ENCODE peak calls at places on chromosome 4, in ten cellular contexts. J is tibial nerve; U is breast epithelium; A is uterus; Q is fibroblast of lung; Z is IMR-90; P is ovary; W is tibial artery; M is CD8-positive, alpha-beta T cell; G is PC-3. S is an unnamed sample.
A peak's percentile ranks its signal among the peaks of the same experiment; 100 is the strongest.

GRCh38 chr4:153465922-153466636 is at the start of gene TMEM131L:
- DNase-seq in A (peak; percentile 61), W (peak; percentile 67), U (no peak), M (peak; percentile 61), P (peak; percentile 55), G (peak; percentile 53), Q (peak; percentile 64), J (peak; percentile 60), Z (peak; percentile 52), S (peak; percentile 60)

GRCh38 chr4:41207330-41207831 is 7.0 kb downstream of the APBB2 start:
- DNase-seq in Q (peak; percentile 44), W (no peak), Z (no peak), A (peak; percentile 26), M (no peak), P (no peak), J (peak; percentile 27), G (no peak), U (no peak), S (peak; percentile 40)

GRCh38 chr4:125704726-125705125 is 390.0 kb downstream of the FAT4 start:
- DNase-seq in M (no peak), Q (peak; percentile 57), Z (peak; percentile 37), U (no peak), J (no peak), A (no peak), G (peak; percentile 12), P (no peak), W (no peak), S (no peak)

GRCh38 chr4:7134737-7135388 is 57.5 kb upstream of the SORCS2 start:
- DNase-seq in P (peak; percentile 85), M (no peak), Z (peak; percentile 84), W (peak; percentile 73), G (peak; percentile 50), Q (peak; percentile 94), U (no peak), A (peak; percentile 77), J (peak; percentile 76), S (no peak)

GRCh38 chr4:180261346-180261745 is 1981.9 kb upstream of the TENM3 start:
- DNase-seq in P (no peak), J (no peak), G (no peak), Q (no peak), Z (no peak), W (no peak), M (no peak), A (no peak), U (no peak), S (no peak)

GRCh38 chr4:138162259-138162658 is 79.9 kb downstream of the SLC7A11 start:
- DNase-seq in Q (no peak), W (no peak), Z (no peak), U (no peak), M (no peak), P (no peak), J (no peak), A (no peak), G (no peak), S (no peak)

GRCh38 chr4:3531306-3531886 is 826 bp downstream of the LRPAP1 start:
- DNase-seq in Q (peak; percentile 8), M (no peak), Z (no peak), G (no peak), W (no peak), A (no peak), P (no peak), J (no peak), U (no peak), S (no peak)

GRCh38 chr4:54063737-54064316 is 578 bp downstream of the CHIC2 start:
- DNase-seq in A (peak; percentile 39), U (peak; percentile 55), M (peak; percentile 20), J (peak; percentile 30), Q (peak; percentile 36), G (peak; percentile 27), Z (no peak), P (peak; percentile 45), W (peak; percentile 41), S (peak; percentile 27)

GRCh38 chr4:165404080-165404479 is 25.3 kb downstream of the CPE start:
- DNase-seq in G (no peak), U (no peak), Q (no peak), P (no peak), M (no peak), W (no peak), A (no peak), J (no peak), Z (no peak), S (no peak)

GRCh38 chr4:8882239-8882638 is 10.6 kb upstream of the HMX1 start:
- DNase-seq in Q (no peak), Z (no peak), M (no peak), U (no peak), J (no peak), W (no peak), P (no peak), A (no peak), G (no peak), S (no peak)

GRCh38 chr4:77156912-77157858 is at the start of gene CCNG2:
- DNase-seq in J (peak; percentile 90), Q (peak; percentile 97), P (peak; percentile 90), M (peak; percentile 35), A (peak; percentile 91), W (peak; percentile 89), G (peak; percentile 68), Z (peak; percentile 94), U (peak; percentile 85), S (peak; percentile 90)

GRCh38 chr4:108188770-108189169 is 20.0 kb upstream of the LEF1 start:
- DNase-seq in W (no peak), P (no peak), A (no peak), G (no peak), Q (no peak), Z (no peak), U (no peak), J (no peak), M (no peak), S (no peak)

GRCh38 chr4:49063670-49064069 is 77.6 kb downstream of the CWH43 start:
- DNase-seq in W (no peak), Q (no peak), A (no peak), J (no peak), M (no peak), P (no peak), Z (peak; percentile 2), G (no peak), U (no peak), S (no peak)

GRCh38 chr4:89590102-89590501 is 246.9 kb downstream of the SNCA start:
- DNase-seq in U (no peak), P (no peak), J (no peak), G (no peak), M (no peak), Z (no peak), W (no peak), A (no peak), Q (no peak), S (no peak)

GRCh38 chr4:45004326-45004725 is 278.0 kb upstream of the GNPDA2 start:
- DNase-seq in J (no peak), M (no peak), U (no peak), G (peak; percentile 15), W (no peak), P (no peak), Z (no peak), Q (no peak), A (no peak), S (no peak)

GRCh38 chr4:45007499-45007898 is 281.1 kb upstream of the GNPDA2 start:
- DNase-seq in W (no peak), M (no peak), G (no peak), Q (no peak), U (no peak), P (no peak), Z (no peak), A (no peak), J (no peak), S (no peak)

GRCh38 chr4:45004847-45005565 is 278.6 kb upstream of the GNPDA2 start:
- DNase-seq in P (no peak), M (no peak), G (peak; percentile 73), Z (no peak), W (no peak), J (no peak), Q (peak; percentile 8), U (no peak), A (no peak), S (no peak)

GRCh38 chr4:45006078-45006477 is 279.7 kb upstream of the GNPDA2 start:
- DNase-seq in W (no peak), G (peak; percentile 83), A (no peak), Q (no peak), J (no peak), Z (no peak), U (no peak), M (no peak), P (no peak), S (no peak)
- H3K9me3 ChIP-seq in W (no peaks in the 10 kb centered on the region), G (no peaks in the 10 kb centered on the region), A (no peaks in the 10 kb centered on the region), Q (no peaks in the 10 kb centered on the region), J (no peaks in the 10 kb centered on the region), Z (peaks cover 6% of the 10 kb centered on the region), U (no peaks in the 10 kb centered on the region), M (no peaks in the 10 kb centered on the region), P (no peaks in the 10 kb centered on the region), S (no peaks in the 10 kb centered on the region)

GRCh38 chr4:75634281-75634680 is 4.0 kb upstream of the CDKL2 start:
- DNase-seq in G (peak; percentile 49), A (no peak), W (no peak), P (no peak), Q (peak; percentile 41), U (no peak), J (no peak), M (no peak), Z (no peak), S (no peak)

GRCh38 chr4:75629239-75629638 is 1.1 kb downstream of the CDKL2 start:
- DNase-seq in G (no peak), W (no peak), U (no peak), M (no peak), J (no peak), Z (no peak), P (no peak), Q (no peak), A (no peak), S (no peak)

GRCh38 chr4:75630174-75630931 is at the start of gene CDKL2:
- DNase-seq in U (peak; percentile 85), Z (no peak), G (peak; percentile 80), P (peak; percentile 78), J (peak; percentile 57), Q (peak; percentile 58), W (peak; percentile 65), M (peak; percentile 85), A (peak; percentile 78), S (peak; percentile 70)

GRCh38 chr4:75633846-75634245 is 3.5 kb upstream of the CDKL2 start:
- DNase-seq in A (no peak), P (no peak), U (no peak), Z (peak; percentile 40), W (no peak), M (no peak), Q (peak; percentile 85), G (no peak), J (no peak), S (no peak)

GRCh38 chr4:75630932-75631320 is 598 bp upstream of the CDKL2 start:
- DNase-seq in P (no peak), Q (no peak), A (no peak), G (no peak), Z (no peak), J (no peak), W (no peak), M (no peak), U (no peak), S (no peak)
- H3K27ac ChIP-seq in P (no peak overlapping the region), Q (no peak overlapping the region), A (peak overlapping the region; percentile 40), G (no peak overlapping the region), Z (no peak overlapping the region), J (no peak overlapping the region), W (peak overlapping the region; percentile 42), M (peak overlapping the region; percentile 56), U (no peak overlapping the region), S (no peak overlapping the region)

GRCh38 chr4:30722916-30723270 is 2.7 kb downstream of the PCDH7 start:
- DNase-seq in W (peak; percentile 22), A (peak; percentile 19), G (no peak), J (no peak), Z (no peak), U (no peak), P (no peak), M (no peak), Q (peak; percentile 22), S (no peak)
- H3K27me3 ChIP-seq in W (no peaks in the 10 kb centered on the region), A (no peaks in the 10 kb centered on the region), G (no peaks in the 10 kb centered on the region), J (no peaks in the 10 kb centered on the region), Z (no peaks in the 10 kb centered on the region), U (peaks cover 7% of the 10 kb centered on the region), P (no peaks in the 10 kb centered on the region), M (peaks cover 32% of the 10 kb centered on the region), Q (no peaks in the 10 kb centered on the region), S (peaks cover 65% of the 10 kb centered on the region)

GRCh38 chr4:184913356-184914143 is 87.8 kb upstream of the ACSL1 start:
- DNase-seq in P (no peak), J (no peak), A (no peak), W (no peak), U (no peak), G (no peak), Q (no peak), Z (no peak), M (no peak), S (no peak)
- H3K9me3 ChIP-seq in P (no peaks in the 10 kb centered on the region), J (no peaks in the 10 kb centered on the region), A (no peaks in the 10 kb centered on the region), W (no peaks in the 10 kb centered on the region), U (peaks cover 17% of the 10 kb centered on the region), G (no peaks in the 10 kb centered on the region), Q (no peaks in the 10 kb centered on the region), Z (peaks cover 3% of the 10 kb centered on the region), M (no peaks in the 10 kb centered on the region), S (peaks cover 37% of the 10 kb centered on the region)

S was measured in heart right ventricle.